ENCODE peak calls at places on chromosomes 6 and 20, in four cellular contexts. L, T, A and V are unnamed samples.

GRCh38 chr20:58436868-58437645 is 48.0 kb downstream of the VAPB start:
- DNase-seq in A (peak; percentile 79), T (peak; percentile 53), L (no peak), V (no peak)

GRCh38 chr6:46729810-46730342 is 5.3 kb downstream of the PLA2G7 start:
- DNase-seq in A (no peak), L (no peak), T (no peak), V (no peak)

GRCh38 chr6:127868338-127868737 is 32.5 kb downstream of the THEMIS start:
- DNase-seq in A (no peak), L (no peak), T (no peak), V (no peak)

GRCh38 chr6:106637051-106637717 is 7.8 kb downstream of the QRSL1 start:
- DNase-seq in A (no peak), L (no peak), T (no peak), V (no peak)

GRCh38 chr20:20668639-20669038 is 43.8 kb downstream of the RALGAPA2 start:
- DNase-seq in L (no peak), T (no peak), A (no peak), V (no peak)

GRCh38 chr20:38208088-38208487 is 43.0 kb upstream of the TGM2 start:
- DNase-seq in T (no peak), L (no peak), A (no peak), V (no peak)

GRCh38 chr6:156438519-156438918 is 338.7 kb upstream of the ARID1B start:
- DNase-seq in T (no peak), A (no peak), L (no peak), V (no peak)

GRCh38 chr6:74715362-74716068 is 490.3 kb downstream of the COL12A1 start:
- DNase-seq in A (no peak), L (peak; percentile 79), T (peak; percentile 1), V (no peak)

GRCh38 chr6:2744206-2744771 is 6.4 kb downstream of the MYLK4 start:
- DNase-seq in T (no peak), L (no peak), A (no peak), V (no peak)

GRCh38 chr20:62141397-62142251 is 1.6 kb downstream of the PSMA7 start:
- DNase-seq in T (peak; percentile 45), L (peak; percentile 38), A (peak; percentile 64), V (no peak)

GRCh38 chr20:2984028-2984501 is 59.4 kb upstream of the GNRH2 start:
- DNase-seq in A (no peak), L (no peak), T (no peak), V (no peak)

GRCh38 chr20:40251284-40251932 is 437.6 kb downstream of the MAFB start:
- DNase-seq in T (peak; percentile 23), L (peak; percentile 15), A (peak; percentile 70), V (no peak)

GRCh38 chr6:36249010-36249409 is 20.9 kb upstream of the PNPLA1 start:
- DNase-seq in A (peak; percentile 34), L (peak; percentile 70), T (no peak), V (no peak)

GRCh38 chr6:5626727-5627426 is 365.6 kb downstream of the FARS2 start:
- DNase-seq in A (no peak), L (no peak), T (no peak), V (no peak)

GRCh38 chr20:36862857-36863668 is 12.9 kb upstream of the TLDC2 start:
- DNase-seq in A (no peak), T (no peak), L (no peak), V (no peak)

DNA sequence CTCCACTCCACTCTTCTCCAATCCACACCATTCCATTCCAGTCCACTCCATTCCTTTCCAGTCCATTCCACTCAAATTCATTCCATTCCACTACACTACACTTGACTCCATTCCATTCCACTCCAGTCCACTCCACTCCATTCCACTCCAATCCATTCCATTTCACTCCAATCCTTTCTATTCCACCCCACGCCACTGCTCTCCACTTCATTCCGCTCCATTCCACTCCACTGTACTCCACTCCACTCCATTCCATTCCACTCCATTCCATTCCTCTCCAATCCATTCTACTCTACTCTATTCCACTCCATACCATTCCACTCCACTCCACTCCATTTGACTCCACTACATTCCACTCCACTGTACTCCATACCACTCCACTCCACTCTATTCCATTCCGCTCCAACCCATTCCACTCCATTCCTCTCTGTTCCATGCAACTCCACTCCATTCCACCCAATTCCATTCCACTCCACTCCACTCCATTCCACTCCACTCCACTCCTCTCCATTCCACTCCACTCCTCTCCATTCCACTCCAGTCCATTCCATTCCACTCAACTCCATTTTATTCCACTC is 23.4 kb upstream of the DEFB125 start:
- DNase-seq in A (no peak), L (no peak), T (no peak), V (no peak)
- H3K9me3 ChIP-seq in A (peaks cover 68% of the 10 kb centered on the region), L (peaks cover 17% of the 10 kb centered on the region), T (peaks cover 26% of the 10 kb centered on the region), V (no peaks in the 10 kb centered on the region)

DNA sequence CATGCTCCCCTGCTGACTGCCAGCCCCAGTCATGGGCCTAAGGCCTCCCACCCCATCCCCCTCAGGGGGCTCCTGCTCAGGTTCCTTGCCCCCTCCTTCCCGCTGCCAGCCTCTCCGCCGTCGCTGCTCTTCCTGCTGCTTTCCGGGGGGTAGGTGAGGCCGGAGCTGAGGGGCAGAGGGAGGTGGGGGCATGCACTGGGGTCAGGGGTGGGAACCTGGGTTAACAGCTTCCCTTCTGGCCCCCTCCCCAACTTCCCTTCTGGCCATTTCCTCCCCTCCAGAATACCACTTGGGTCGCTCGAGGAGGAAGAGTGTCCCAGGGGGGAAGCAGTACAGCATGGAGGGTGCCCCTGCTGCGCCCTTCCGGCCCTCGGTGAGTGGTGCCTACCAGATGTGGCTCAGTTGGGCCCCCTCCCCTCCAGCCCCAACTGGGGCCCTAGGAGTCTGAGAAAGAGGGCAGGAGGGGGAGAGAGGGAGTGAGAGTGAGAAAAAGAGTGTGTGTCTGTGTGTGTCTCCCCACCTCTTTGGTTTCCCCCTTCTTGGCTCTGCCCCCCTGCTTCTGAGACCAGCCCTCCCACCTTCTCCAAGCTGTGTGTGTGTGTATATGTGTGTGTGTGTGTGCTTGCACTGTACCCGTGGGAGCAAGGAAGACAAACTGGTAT is 12.1 kb downstream of the SYNGAP1 start:
- DNase-seq in T (no peak), L (no peak), A (no peak), V (no peak)
- H3K4me3 ChIP-seq in T (no peak overlapping the region), L (no peak overlapping the region), A (no peak overlapping the region), V (peak overlapping the region; percentile 56)

DNA sequence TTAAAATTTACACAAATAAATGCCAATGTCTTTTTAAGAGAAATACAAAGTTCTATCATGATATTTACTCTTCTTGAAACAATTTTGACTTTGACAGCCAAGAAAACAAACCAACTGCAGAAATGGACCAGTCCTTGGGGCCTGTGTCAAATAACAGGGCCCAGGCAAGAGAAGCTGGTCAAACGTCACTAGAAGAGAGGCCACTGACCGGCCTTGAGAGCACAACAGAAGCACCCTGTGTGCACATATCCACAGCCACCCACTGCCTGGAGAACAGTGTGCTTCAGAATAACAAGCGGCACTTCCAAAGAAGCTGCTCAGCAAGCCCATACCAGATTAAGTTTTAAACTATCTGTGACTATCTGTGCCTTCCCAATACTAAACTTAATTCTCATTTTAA is 14.8 kb downstream of the APMAP start:
- DNase-seq in A (no peak), T (no peak), L (no peak), V (no peak)
- H3K9me3 ChIP-seq in A (peaks cover 7% of the 10 kb centered on the region), T (peaks cover 26% of the 10 kb centered on the region), L (peaks cover 7% of the 10 kb centered on the region), V (no peaks in the 10 kb centered on the region)

DNA sequence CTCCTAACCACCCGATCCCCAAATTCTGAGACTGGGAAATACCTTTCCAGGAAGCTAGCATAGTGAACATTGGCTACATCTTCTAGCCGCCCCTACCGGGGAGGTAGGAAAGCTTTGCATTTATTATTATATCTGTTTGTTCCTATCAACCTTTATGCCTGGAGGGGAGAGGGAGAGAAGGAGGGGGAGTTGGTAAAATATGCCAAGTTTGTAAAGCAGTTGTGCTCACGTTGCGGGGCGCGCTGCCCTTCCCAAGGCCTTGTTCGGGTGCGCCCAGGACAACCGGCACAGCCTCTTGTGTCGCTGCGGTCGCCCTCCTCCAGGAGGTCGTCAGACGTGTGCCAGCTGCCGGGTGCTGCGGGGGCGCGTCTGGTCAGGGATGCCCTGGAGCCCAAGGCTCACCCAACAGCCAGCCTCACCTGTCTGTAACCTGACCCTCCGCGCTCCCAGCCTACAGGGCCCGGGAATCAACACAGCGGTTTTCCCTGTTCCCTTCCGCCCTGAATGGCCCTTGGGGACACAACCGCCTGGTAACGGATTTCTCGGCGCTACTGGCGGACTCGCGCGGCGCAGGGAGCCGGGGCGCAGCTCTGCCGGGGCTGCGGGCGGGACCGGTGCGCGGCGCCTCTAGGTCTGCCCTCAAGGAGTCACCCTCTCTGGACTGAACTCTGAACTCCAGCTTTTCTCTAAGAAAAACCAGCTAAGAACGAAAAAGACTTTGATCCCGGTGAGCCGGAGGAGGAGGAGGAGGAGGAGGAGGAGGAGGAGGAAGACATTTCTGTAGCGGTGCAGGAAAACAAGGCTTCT is 1.1 kb upstream of the OVOL2 start:
- DNase-seq in A (no peak), L (no peak), T (peak; percentile 20), V (no peak)
- H3K4me3 ChIP-seq in A (no peak overlapping the region), L (no peak overlapping the region), T (peak overlapping the region; percentile 65), V (peak overlapping the region; percentile 76)